ENCODE peak calls at places on chromosome 2, in four cellular contexts. G, Y, E and C are unnamed samples.

GRCh38 chr2:107364361-107364950 is 462.2 kb upstream of the RGPD4 start:
- DNase-seq in G (no peak), E (no peak), Y (no peak), C (no peak)

GRCh38 chr2:109526442-109526970 is 87.3 kb downstream of the SEPTIN10 start:
- DNase-seq in G (peak; percentile 76), E (no peak), Y (no peak), C (no peak)

GRCh38 chr2:88263861-88264260 is 93.7 kb downstream of the THNSL2 start:
- DNase-seq in E (no peak), Y (no peak), G (no peak), C (no peak)

GRCh38 chr2:99643824-99644787 is 154.3 kb upstream of the REV1 start:
- DNase-seq in G (no peak), E (no peak), Y (no peak), C (no peak)

GRCh38 chr2:196335238-196335637 is 163.9 kb upstream of the STK17B start:
- DNase-seq in G (no peak), Y (no peak), E (no peak), C (no peak)

GRCh38 chr2:27956895-27957294 is 66.4 kb downstream of the BABAM2 start:
- DNase-seq in G (no peak), E (no peak), Y (no peak), C (no peak)

GRCh38 chr2:50723549-50723948 is 308.4 kb downstream of the NRXN1 start:
- DNase-seq in Y (no peak), E (no peak), G (no peak), C (no peak)

GRCh38 chr2:101038455-101039255 is 36.6 kb downstream of the RPL31 start:
- DNase-seq in Y (no peak), E (no peak), G (peak; percentile 80), C (no peak)

GRCh38 chr2:43343573-43344304 is 117.3 kb upstream of the ZFP36L2 start:
- DNase-seq in Y (no peak), G (no peak), E (peak; percentile 92), C (no peak)

GRCh38 chr2:136238552-136239346 is 120.8 kb upstream of the CXCR4 start:
- DNase-seq in Y (no peak), G (no peak), E (no peak), C (peak; percentile 45)

GRCh38 chr2:237517990-237518389 is 30.9 kb downstream of the MLPH start:
- DNase-seq in G (no peak), Y (no peak), E (no peak), C (no peak)

GRCh38 chr2:205727174-205727573 is 44.9 kb downstream of the NRP2 start:
- DNase-seq in Y (no peak), E (no peak), G (no peak), C (no peak)

GRCh38 chr2:58055027-58055786 is 8.6 kb downstream of the VRK2 start:
- DNase-seq in E (no peak), Y (no peak), G (no peak), C (no peak)

GRCh38 chr2:161681043-161681442 is 56.8 kb downstream of the SLC4A10 start:
- DNase-seq in E (no peak), G (no peak), Y (no peak), C (no peak)

GRCh38 chr2:11235583-11235982 is 80.3 kb downstream of the SLC66A3 start:
- DNase-seq in Y (no peak), G (no peak), E (no peak), C (no peak)

GRCh38 chr2:239809391-239809790 is 215.8 kb downstream of the NDUFA10 start:
- DNase-seq in G (peak; percentile 77), E (peak; percentile 63), Y (no peak), C (peak; percentile 7)

GRCh38 chr2:196248467-196249104 is 77.2 kb upstream of the STK17B start:
- DNase-seq in Y (no peak), E (no peak), G (no peak), C (no peak)

GRCh38 chr2:3101016-3101703 is 276.5 kb downstream of the EIPR1 start:
- DNase-seq in Y (no peak), G (no peak), E (peak; percentile 50), C (no peak)

GRCh38 chr2:75200140-75200985 is 1.0 kb upstream of the TACR1 start:
- DNase-seq in E (peak; percentile 77), Y (peak; percentile 72), G (no peak), C (peak; percentile 30)

GRCh38 chr2:8882094-8882493 is 44.7 kb upstream of the KIDINS220 start:
- DNase-seq in Y (peak; percentile 53), G (no peak), E (no peak), C (no peak)

GRCh38 chr2:27148801-27149439 is at the start of gene TCF23:
- DNase-seq in G (no peak), Y (no peak), E (no peak), C (no peak)

GRCh38 chr2:221097568-221097915 is 474.6 kb downstream of the EPHA4 start:
- DNase-seq in E (no peak), G (no peak), Y (no peak), C (no peak)

GRCh38 chr2:19711470-19712372 is 190.1 kb downstream of the TTC32 start:
- DNase-seq in E (no peak), Y (no peak), G (no peak), C (no peak)

GRCh38 chr2:1501196-1501851 is 88.1 kb downstream of the TPO start:
- DNase-seq in E (peak; percentile 49), Y (no peak), G (no peak), C (peak; percentile 7)

GRCh38 chr2:15675456-15676195 is 84.0 kb downstream of the DDX1 start:
- DNase-seq in Y (no peak), G (no peak), E (peak; percentile 19), C (no peak)

GRCh38 chr2:45006942-45007287 is 2.3 kb downstream of the SIX2 start:
- DNase-seq in E (no peak), Y (no peak), G (no peak), C (no peak)

GRCh38 chr2:149188291-149188690 is 142.1 kb upstream of the LYPD6 start:
- DNase-seq in G (no peak), Y (no peak), E (no peak), C (no peak)

GRCh38 chr2:16400127-16400623 is 265.5 kb downstream of the CYRIA start:
- DNase-seq in G (no peak), Y (no peak), E (no peak), C (no peak)